ENCODE peak calls at places on chromosome 5, in nine cellular contexts. S is stimulated activated CD4-positive, alpha-beta T cell treated with anti-CD3 and anti-CD28 coated beads, Interleukin-2, amount 100 ng/mL, for 48 hours; Y is posterior cingulate gyrus; J is NCI-H748 treated with DMSO at 0.1 percent for 48 hours; L is dermis blood vessel endothelial cell; E is Peyer's patch; O is mesendoderm; G is cardiac fibroblast; T is T-cell. X is an unnamed sample.

GRCh38 chr5:10372726-10373709 is 19.5 kb downstream of the MARCHF6 start:
- DNase-seq in S (no peak), Y (no peak), J (no peak), L (no peak), E (no peak), O (no peak), G (no peak), T (no peak), X (no peak)

GRCh38 chr5:59301727-59302126 is 591.8 kb downstream of the PDE4D start:
- DNase-seq in S (no peak), Y (no peak), J (no peak), L (peak), E (no peak), O (no peak), G (no peak), T (no peak), X (no peak)

GRCh38 chr5:73282383-73282782 is 109.4 kb downstream of the TMEM174 start:
- DNase-seq in S (no peak), Y (no peak), J (peak), L (no peak), E (no peak), O (no peak), G (no peak), T (no peak), X (no peak)

GRCh38 chr5:34571380-34572041 is 84.6 kb upstream of the RAI14 start:
- DNase-seq in S (no peak), Y (no peak), J (no peak), L (peak), E (no peak), O (peak), G (peak), T (no peak), X (peak)

GRCh38 chr5:139416651-139417050 is 12.8 kb upstream of the SPATA24 start:
- DNase-seq in S (no peak), Y (no peak), J (no peak), L (no peak), E (peak), O (no peak), G (no peak), T (no peak), X (no peak)

GRCh38 chr5:44943637-44944036 is 134.9 kb downstream of the MRPS30 start:
- DNase-seq in S (no peak), Y (no peak), J (no peak), L (no peak), E (no peak), O (no peak), G (no peak), T (no peak), X (no peak)

GRCh38 chr5:56405116-56405515 is 172.0 kb upstream of the ANKRD55 start:
- DNase-seq in S (no peak), Y (no peak), J (no peak), L (no peak), E (no peak), O (peak), G (no peak), T (no peak), X (no peak)

GRCh38 chr5:87411586-87412416 is 929 bp downstream of the CCNH start:
- DNase-seq in S (peak), Y (no peak), J (no peak), L (peak), E (no peak), O (peak), G (peak), T (no peak), X (peak)

X was measured in foreskin fibroblast.